ENCODE peak calls at places on chromosome 16, in four cellular contexts. B, C, Y and M are unnamed samples.

GRCh38 chr16:27539120-27539519 is 10.6 kb downstream of the GTF3C1 start:
- ATAC-seq in B (no peak), Y (no peak), C (no peak), M (no peak)

GRCh38 chr16:50306287-50306686 is 39.9 kb downstream of the ADCY7 start:
- ATAC-seq in C (no peak), B (no peak), Y (no peak), M (no peak)

GRCh38 chr16:53773150-53773846 is 69.3 kb downstream of the FTO start:
- ATAC-seq in Y (peak), B (peak), C (peak), M (peak)

GRCh38 chr16:17403859-17404545 is 66.8 kb downstream of the XYLT1 start:
- ATAC-seq in B (no peak), Y (no peak), C (no peak), M (no peak)

GRCh38 chr16:77603656-77604055 is 118.7 kb upstream of the NUDT7 start:
- ATAC-seq in C (no peak), B (no peak), Y (no peak), M (no peak)

GRCh38 chr16:88806491-88807111 is 3.0 kb downstream of the CDT1 start:
- ATAC-seq in Y (no peak), B (no peak), C (no peak), M (no peak)

GRCh38 chr16:62256406-62256805 is 220.2 kb upstream of the CDH8 start:
- ATAC-seq in Y (no peak), B (no peak), C (no peak), M (no peak)

GRCh38 chr16:51818342-51818944 is 667.4 kb upstream of the SALL1 start:
- ATAC-seq in C (peak), Y (no peak), B (no peak), M (no peak)

GRCh38 chr16:8859913-8860881 is 8.6 kb downstream of the CARHSP1 start:
- ATAC-seq in B (peak), C (no peak), Y (no peak), M (peak)

GRCh38 chr16:9612267-9612666 is 520.8 kb downstream of the HAPSTR1 start:
- ATAC-seq in Y (no peak), B (no peak), C (no peak), M (no peak)

GRCh38 chr16:66548868-66549267 is 1.1 kb downstream of the TK2 start:
- ATAC-seq in Y (no peak), C (no peak), B (no peak), M (no peak)

GRCh38 chr16:66801320-66802105 is at the start of gene TERB1:
- ATAC-seq in B (peak), C (no peak), Y (no peak), M (no peak)

GRCh38 chr16:47143329-47143676 is 442 bp downstream of the NETO2 start:
- ATAC-seq in B (peak), Y (peak), C (peak), M (peak)

GRCh38 chr16:66486773-66487579 is 59.9 kb downstream of the BEAN1 start:
- ATAC-seq in C (peak), B (peak), Y (no peak), M (peak)

GRCh38 chr16:30445149-30445407 is 596 bp downstream of the SEPHS2 start:
- ATAC-seq in B (no peak), Y (no peak), C (no peak), M (no peak)

GRCh38 chr16:79482011-79482410 is 118.5 kb downstream of the MAF start:
- ATAC-seq in C (no peak), B (peak), Y (no peak), M (no peak)

GRCh38 chr16:10579965-10580918 is at the start of gene EMP2:
- ATAC-seq in C (peak), Y (peak), B (peak), M (peak)

GRCh38 chr16:9165601-9166220 is 74.3 kb downstream of the HAPSTR1 start:
- ATAC-seq in B (no peak), Y (no peak), C (no peak), M (no peak)

GRCh38 chr16:84631153-84631466 is 13.2 kb upstream of the COTL1 start:
- ATAC-seq in Y (no peak), C (no peak), B (no peak), M (no peak)

GRCh38 chr16:14398014-14398717 is 231.9 kb downstream of the PARN start:
- ATAC-seq in Y (no peak), B (no peak), C (no peak), M (no peak)

GRCh38 chr16:15972046-15972868 is 22.8 kb downstream of the ABCC1 start:
- ATAC-seq in C (no peak), Y (no peak), B (no peak), M (no peak)

GRCh38 chr16:71846443-71846842 is 667 bp downstream of the ATXN1L start:
- ATAC-seq in Y (peak), B (peak), C (peak), M (no peak)

GRCh38 chr16:75996491-75996890 is 270.2 kb upstream of the CPHXL start:
- ATAC-seq in B (no peak), C (no peak), Y (no peak), M (no peak)

GRCh38 chr16:58492735-58493134 is 7.2 kb upstream of the NDRG4 start:
- ATAC-seq in C (peak), B (no peak), Y (peak), M (no peak)

GRCh38 chr16:23943604-23944003 is 107.8 kb downstream of the PRKCB start:
- ATAC-seq in C (no peak), B (no peak), Y (no peak), M (no peak)

GRCh38 chr16:84607061-84607460 is 10.8 kb downstream of the COTL1 start:
- ATAC-seq in B (no peak), C (no peak), Y (no peak), M (no peak)

GRCh38 chr16:20268409-20268808 is 58.9 kb downstream of the GP2 start:
- ATAC-seq in C (peak), B (no peak), Y (no peak), M (no peak)

GRCh38 chr16:47728229-47728628 is 267.1 kb downstream of the PHKB start:
- ATAC-seq in C (no peak), B (no peak), Y (no peak), M (no peak)

GRCh38 chr16:8621221-8621571 is 302 bp upstream of the METTL22 start:
- ATAC-seq in C (no peak), Y (peak), B (no peak), M (no peak)

GRCh38 chr16:59339871-59340270 is 605.8 kb upstream of the GOT2 start:
- ATAC-seq in B (no peak), Y (no peak), C (no peak), M (no peak)

GRCh38 chr16:89004209-89004831 is 27.3 kb upstream of the CBFA2T3 start:
- ATAC-seq in B (peak), Y (no peak), C (peak), M (no peak)

GRCh38 chr16:26645629-26646028 is 421.1 kb upstream of the C16orf82 start:
- ATAC-seq in Y (no peak), C (no peak), B (no peak), M (no peak)

GRCh38 chr16:88498576-88499208 is 45.6 kb downstream of the ZFPM1 start:
- ATAC-seq in C (no peak), Y (no peak), B (peak), M (no peak)

GRCh38 chr16:19707699-19708497 is 10.1 kb downstream of the KNOP1 start:
- ATAC-seq in B (no peak), C (no peak), Y (no peak), M (no peak)

GRCh38 chr16:3718019-3718391 is 681 bp upstream of the TRAP1 start:
- ATAC-seq in C (no peak), Y (no peak), B (no peak), M (no peak)

GRCh38 chr16:30934827-30935557 is 11.6 kb downstream of the FBXL19 start:
- ATAC-seq in B (no peak), Y (peak), C (peak), M (peak)

DNA sequence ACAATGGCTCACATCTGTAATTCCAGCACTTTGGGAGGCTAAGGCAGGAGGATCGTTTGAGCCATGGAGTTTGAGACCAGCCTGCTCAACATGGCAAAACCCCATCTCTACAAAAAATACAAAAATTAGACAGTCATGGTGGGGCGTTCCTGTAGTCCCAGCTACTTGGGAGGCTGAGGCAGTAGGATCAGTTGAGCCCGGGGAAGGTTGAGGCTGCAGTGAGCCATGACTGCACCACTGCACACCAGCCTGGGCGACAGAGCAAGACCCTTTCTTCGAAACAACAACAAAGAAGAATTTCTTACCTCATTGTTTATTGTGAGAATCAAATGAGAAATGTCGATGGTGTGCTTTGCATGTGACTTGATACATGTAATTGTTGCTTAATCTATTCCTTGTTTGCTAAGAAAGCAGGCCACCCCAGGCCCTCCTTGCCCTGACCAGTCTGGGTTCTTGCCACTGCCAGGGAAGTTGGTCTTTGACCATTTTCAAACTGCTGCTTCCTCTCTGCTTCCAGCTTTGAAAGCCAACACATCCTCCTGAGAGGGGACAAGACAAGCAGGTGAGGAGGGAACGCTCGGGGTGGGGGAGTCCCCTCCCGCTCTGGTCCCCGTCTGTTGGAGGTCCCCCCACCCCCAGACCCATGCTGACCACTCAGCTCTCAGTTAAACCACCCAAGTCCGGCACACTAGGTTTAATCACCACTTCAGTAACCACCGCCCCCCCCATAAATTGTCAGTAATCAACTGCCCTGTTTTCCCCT is 47.3 kb upstream of the CPNE2 start:
- ATAC-seq in B (no peak), C (no peak), Y (no peak), M (no peak)
- H3K4me3 ChIP-seq in B (no peak), C (no peak), Y (no peak), M (no peak)

DNA sequence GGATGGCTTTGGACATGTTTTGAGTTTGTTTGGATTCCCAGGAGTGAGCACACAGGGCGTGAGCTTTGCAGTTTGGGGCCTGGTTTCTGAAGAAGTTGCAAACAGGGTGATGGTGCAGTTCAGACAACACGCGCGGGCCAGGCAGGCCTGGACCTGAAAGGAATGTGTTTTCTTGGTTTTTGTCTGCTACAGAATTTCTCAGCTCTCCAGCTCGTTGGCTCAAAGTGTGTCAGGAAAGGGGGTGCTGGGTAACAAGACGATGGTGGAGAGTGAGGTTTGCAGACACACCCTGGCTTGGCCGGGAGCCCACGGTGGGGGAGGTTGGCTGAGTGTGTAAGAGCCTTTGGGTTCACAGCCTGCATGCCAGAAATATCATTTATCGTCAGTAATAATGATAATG is 82.3 kb downstream of the CMIP start:
- ATAC-seq in B (peak), Y (no peak), C (no peak), M (peak)
- H3K4me3 ChIP-seq in B (no peak), Y (no peak), C (no peak), M (no peak)

GRCh38 chr16:55439101-55439690 is 39.8 kb upstream of the MMP2 start:
- ATAC-seq in Y (no peak), B (no peak), C (no peak), M (peak)
- H3K4me3 ChIP-seq in Y (no peak), B (no peak), C (no peak), M (no peak)

DNA sequence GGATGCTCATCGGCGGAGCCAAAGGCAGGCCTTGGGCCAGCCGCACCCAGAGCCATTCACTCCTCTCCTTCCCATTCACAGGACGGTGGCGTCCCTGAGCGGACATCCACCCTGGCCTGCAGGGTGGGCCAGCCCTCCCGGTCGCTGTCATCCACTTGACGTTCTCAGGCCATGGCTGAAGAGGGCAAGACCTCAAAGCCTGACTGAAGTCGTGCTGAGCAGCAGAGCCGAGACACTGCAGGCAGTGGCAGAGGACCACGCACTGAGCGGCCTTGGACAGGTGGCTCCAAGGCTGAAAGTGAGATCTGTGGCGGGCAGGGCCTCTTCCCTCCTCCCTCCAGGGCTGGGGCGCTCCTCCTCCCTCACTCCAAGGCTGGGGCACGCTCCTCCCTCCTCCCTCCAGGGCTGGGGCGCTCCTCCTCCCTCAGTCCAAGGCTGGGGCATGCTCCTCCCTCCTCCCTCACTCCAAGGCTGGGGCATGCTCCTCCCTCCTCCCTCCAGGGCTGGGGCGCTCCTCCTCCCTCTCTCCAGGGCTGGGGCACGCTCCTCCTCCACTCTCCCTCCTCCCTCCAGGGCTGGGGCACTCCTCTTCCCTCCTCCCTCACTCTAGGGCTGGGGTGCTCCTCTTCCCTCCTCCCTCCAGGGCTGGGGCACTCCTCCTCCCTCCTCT is 24.1 kb downstream of the GNPTG start:
- ATAC-seq in Y (no peak), B (no peak), C (no peak), M (no peak)
- H3K4me3 ChIP-seq in Y (no peak), B (no peak), C (no peak), M (no peak)

DNA sequence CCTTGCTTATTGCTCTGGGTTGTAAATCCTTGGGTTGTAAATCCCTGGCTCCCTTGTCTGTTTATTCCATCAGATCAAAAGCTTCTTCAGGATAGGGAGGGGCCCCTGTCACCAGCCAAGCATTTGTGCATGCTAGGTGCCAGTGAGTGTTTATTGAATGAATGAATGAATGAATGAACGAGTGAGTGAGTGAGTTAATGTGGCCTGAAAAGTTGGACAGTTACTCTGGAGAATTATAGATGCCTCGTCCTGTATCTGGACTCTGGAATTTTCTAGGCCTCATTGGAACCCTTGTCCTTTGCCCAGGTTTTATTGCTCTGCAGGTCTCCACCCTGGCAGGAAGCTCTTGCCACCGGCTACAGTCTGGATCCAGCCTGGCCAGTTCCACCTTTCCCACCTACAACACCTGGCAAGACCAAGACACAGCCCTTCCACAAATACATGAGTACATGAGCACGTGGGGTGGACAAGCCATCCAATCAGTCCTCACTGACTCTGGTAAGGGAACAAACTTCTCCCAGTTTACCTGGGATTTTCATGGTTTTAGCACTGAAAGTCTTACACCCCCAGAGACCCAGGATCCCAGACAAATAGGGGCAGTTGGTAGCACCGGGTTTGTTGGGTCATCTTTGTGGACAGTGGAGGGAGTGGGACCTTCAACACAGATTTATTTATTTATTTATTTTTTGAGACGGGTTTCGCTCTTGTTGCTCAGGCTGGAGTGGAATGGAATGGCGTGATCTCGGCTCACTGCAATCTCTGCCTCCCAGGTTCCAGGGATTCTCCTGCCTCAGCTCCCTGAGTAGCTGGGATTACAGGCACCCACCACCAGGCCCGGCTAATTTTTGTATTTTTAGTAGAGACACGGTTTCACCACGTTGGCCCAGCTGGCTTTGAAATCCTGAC is 14.7 kb upstream of the CDH1 start:
- ATAC-seq in C (peak), Y (peak), B (no peak), M (no peak)
- H3K4me3 ChIP-seq in C (no peak), Y (no peak), B (no peak), M (no peak)

GRCh38 chr16:49281843-49282642 is 405 bp upstream of the CBLN1 start:
- ATAC-seq in B (peak), C (peak), Y (no peak), M (peak)
- H3K4me3 ChIP-seq in B (peak), C (no peak), Y (no peak), M (peak)

DNA sequence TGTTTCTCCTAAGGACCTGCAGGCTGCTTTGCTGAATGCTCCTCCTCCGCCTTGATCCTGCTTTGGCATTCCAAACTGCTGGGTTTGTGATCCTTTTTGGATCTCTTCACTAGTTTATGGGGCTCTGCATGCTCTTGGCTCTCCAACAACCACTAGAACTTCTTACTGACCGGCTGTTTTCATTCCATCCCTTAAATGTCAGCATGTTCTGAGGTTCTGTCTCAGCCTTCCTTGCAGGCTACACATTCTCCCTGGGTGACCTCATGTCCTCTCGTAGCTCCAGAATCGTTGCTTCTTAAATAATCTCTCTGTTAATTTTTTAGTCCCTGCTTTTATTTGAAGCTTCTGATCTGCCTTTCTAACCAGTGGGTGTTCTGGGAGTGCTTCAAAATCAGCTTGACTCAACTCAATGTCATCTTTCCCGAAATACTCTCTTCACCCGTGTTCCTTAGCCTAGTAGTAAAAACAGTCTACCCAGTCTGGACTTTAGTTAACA is 119.0 kb upstream of the HS3ST2 start:
- ATAC-seq in B (peak), Y (no peak), C (peak), M (peak)
- H3K4me3 ChIP-seq in B (no peak), Y (no peak), C (no peak), M (no peak)

GRCh38 chr16:87033021-87033471 is 284.1 kb downstream of the C16orf95 start:
- ATAC-seq in B (no peak), Y (no peak), C (no peak), M (no peak)
- H3K4me3 ChIP-seq in B (no peak), Y (no peak), C (no peak), M (no peak)

DNA sequence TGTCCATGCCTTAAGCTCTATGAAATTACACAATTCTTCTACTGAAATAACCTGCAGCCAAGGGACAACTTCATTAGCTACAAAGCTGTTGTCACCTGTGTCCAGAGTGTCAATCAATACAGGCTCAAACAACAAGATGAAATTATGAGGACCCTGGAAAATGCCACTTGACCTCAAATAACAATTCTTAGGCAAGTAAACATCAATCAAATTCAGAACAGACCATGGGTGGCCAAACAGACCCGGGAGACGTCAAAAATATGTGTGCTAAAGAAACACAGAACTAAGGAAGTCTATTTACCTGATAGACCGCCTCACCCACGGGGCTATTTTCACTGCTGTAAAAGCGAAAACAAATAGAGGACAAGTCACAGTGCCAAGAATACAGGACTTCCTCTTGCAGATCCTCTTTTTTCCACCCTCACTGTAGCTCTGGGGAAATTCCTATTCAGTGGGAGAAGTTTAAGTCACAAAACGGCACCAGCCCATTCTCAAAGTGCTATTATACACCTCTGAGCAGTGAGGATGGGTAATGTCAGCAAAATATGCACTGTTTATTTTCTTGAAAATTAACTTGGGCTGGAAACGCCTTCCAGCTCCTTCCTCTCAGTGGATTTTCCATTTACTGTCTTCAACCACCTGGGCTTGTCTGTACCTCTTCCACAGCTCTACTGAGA is 2.7 kb downstream of the LITAF start:
- ATAC-seq in C (peak), B (peak), Y (no peak), M (no peak)
- H3K4me3 ChIP-seq in C (no peak), B (no peak), Y (no peak), M (peak)